ENCODE peak calls at places on chromosome 10, in four cellular contexts. N is lung microvascular endothelial cell, H is lower lobe of right lung, I is hepatic stellate cell. C is an unnamed sample.

GRCh38 chr10:239109-239508 is 103.9 kb downstream of the ZMYND11 start:
- DNase-seq in H (no peak), N (peak; percentile 38), I (no peak), C (no peak)

GRCh38 chr10:126014309-126014708 is 117.9 kb downstream of the FANK1 start:
- DNase-seq in H (no peak), I (no peak), N (peak; percentile 15), C (no peak)

GRCh38 chr10:46282460-46283216 is 4.2 kb upstream of the ANTXRL start:
- DNase-seq in I (peak; percentile 76), N (peak; percentile 77), H (peak; percentile 88), C (peak; percentile 94)

GRCh38 chr10:987635-987905 is 664 bp upstream of the GTPBP4 start:
- DNase-seq in I (peak; percentile 29), N (no peak), H (no peak), C (no peak)

GRCh38 chr10:94183666-94184264 is 179.0 kb downstream of the NOC3L start:
- DNase-seq in N (no peak), H (no peak), I (peak; percentile 53), C (no peak)

GRCh38 chr10:89210794-89211425 is 3.8 kb upstream of the CH25H start:
- DNase-seq in N (no peak), I (no peak), H (no peak), C (no peak)

GRCh38 chr10:32957341-32958084 is 517 bp downstream of the ITGB1 start:
- DNase-seq in N (peak; percentile 69), I (peak; percentile 24), H (peak; percentile 83), C (peak; percentile 91)

GRCh38 chr10:114855776-114856543 is 34.4 kb downstream of the FHIP2A start:
- DNase-seq in I (no peak), H (no peak), N (peak; percentile 36), C (no peak)

GRCh38 chr10:12540341-12540781 is 191.0 kb downstream of the CAMK1D start:
- DNase-seq in N (no peak), I (no peak), H (no peak), C (no peak)

GRCh38 chr10:71127773-71128172 is 84.6 kb upstream of the UNC5B start:
- DNase-seq in N (no peak), H (no peak), I (no peak), C (no peak)

GRCh38 chr10:18738835-18739234 is 79.6 kb downstream of the ARL5B start:
- DNase-seq in I (no peak), H (no peak), N (no peak), C (no peak)